ENCODE peak calls at places on chromosomes 16 and 17, in five cellular contexts. One of them, this sample, is unnamed.

GRCh38 chr17:66807182-66807581 is 27.7 kb upstream of the CACNG5 start:
- DNase-seq in dorsolateral prefrontal cortex: no peak
- DNase-seq in T-helper 1 cell: no peak
- DNase-seq in effector memory CD4-positive, alpha-beta T cell: no peak
- DNase-seq in stimulated activated CD4-positive, alpha-beta T cell treated with anti-CD3 and anti-CD28 coated beads, Interleukin-4, amount 100 ng/mL, for 48 hours: no peak
- DNase-seq in this sample: no peak

GRCh38 chr17:21280081-21280518 is 4.4 kb upstream of the MAP2K3 start:
- DNase-seq in effector memory CD4-positive, alpha-beta T cell: peak; percentile 71
- DNase-seq in dorsolateral prefrontal cortex: peak; percentile 82
- DNase-seq in T-helper 1 cell: peak; percentile 82
- DNase-seq in stimulated activated CD4-positive, alpha-beta T cell treated with anti-CD3 and anti-CD28 coated beads, Interleukin-4, amount 100 ng/mL, for 48 hours: peak; percentile 87
- DNase-seq in this sample: peak; percentile 81

GRCh38 chr17:34199932-34200534 is 55.1 kb upstream of the CCL2 start:
- DNase-seq in stimulated activated CD4-positive, alpha-beta T cell treated with anti-CD3 and anti-CD28 coated beads, Interleukin-4, amount 100 ng/mL, for 48 hours: peak; percentile 58
- DNase-seq in T-helper 1 cell: peak; percentile 52
- DNase-seq in dorsolateral prefrontal cortex: no peak
- DNase-seq in effector memory CD4-positive, alpha-beta T cell: peak; percentile 23
- DNase-seq in this sample: peak; percentile 58

GRCh38 chr16:84790291-84790690 is 29.5 kb upstream of the CRISPLD2 start:
- DNase-seq in T-helper 1 cell: no peak
- DNase-seq in effector memory CD4-positive, alpha-beta T cell: no peak
- DNase-seq in stimulated activated CD4-positive, alpha-beta T cell treated with anti-CD3 and anti-CD28 coated beads, Interleukin-4, amount 100 ng/mL, for 48 hours: no peak
- DNase-seq in dorsolateral prefrontal cortex: no peak
- DNase-seq in this sample: no peak

GRCh38 chr16:47143677-47144558 is at the start of gene NETO2:
- DNase-seq in T-helper 1 cell: peak; percentile 47
- DNase-seq in stimulated activated CD4-positive, alpha-beta T cell treated with anti-CD3 and anti-CD28 coated beads, Interleukin-4, amount 100 ng/mL, for 48 hours: peak; percentile 51
- DNase-seq in dorsolateral prefrontal cortex: no peak
- DNase-seq in effector memory CD4-positive, alpha-beta T cell: peak; percentile 53
- DNase-seq in this sample: peak; percentile 59

GRCh38 chr16:27838536-27839175 is 224.9 kb downstream of the GSG1L start:
- DNase-seq in effector memory CD4-positive, alpha-beta T cell: no peak
- DNase-seq in T-helper 1 cell: no peak
- DNase-seq in stimulated activated CD4-positive, alpha-beta T cell treated with anti-CD3 and anti-CD28 coated beads, Interleukin-4, amount 100 ng/mL, for 48 hours: no peak
- DNase-seq in dorsolateral prefrontal cortex: no peak
- DNase-seq in this sample: no peak

GRCh38 chr16:12113581-12114375 is 137.2 kb downstream of the SNX29 start:
- DNase-seq in dorsolateral prefrontal cortex: no peak
- DNase-seq in effector memory CD4-positive, alpha-beta T cell: no peak
- DNase-seq in stimulated activated CD4-positive, alpha-beta T cell treated with anti-CD3 and anti-CD28 coated beads, Interleukin-4, amount 100 ng/mL, for 48 hours: no peak
- DNase-seq in T-helper 1 cell: no peak
- DNase-seq in this sample: no peak

GRCh38 chr17:21397341-21398050 is 21.3 kb downstream of the KCNJ12 start:
- DNase-seq in stimulated activated CD4-positive, alpha-beta T cell treated with anti-CD3 and anti-CD28 coated beads, Interleukin-4, amount 100 ng/mL, for 48 hours: no peak
- DNase-seq in effector memory CD4-positive, alpha-beta T cell: no peak
- DNase-seq in T-helper 1 cell: no peak
- DNase-seq in dorsolateral prefrontal cortex: no peak
- DNase-seq in this sample: no peak

GRCh38 chr17:32114536-32114935 is 27.8 kb upstream of the RHOT1 start:
- DNase-seq in dorsolateral prefrontal cortex: no peak
- DNase-seq in stimulated activated CD4-positive, alpha-beta T cell treated with anti-CD3 and anti-CD28 coated beads, Interleukin-4, amount 100 ng/mL, for 48 hours: no peak
- DNase-seq in T-helper 1 cell: no peak
- DNase-seq in effector memory CD4-positive, alpha-beta T cell: no peak
- DNase-seq in this sample: no peak

GRCh38 chr16:88315543-88316105 is 67.1 kb upstream of the ZNF469 start:
- DNase-seq in T-helper 1 cell: no peak
- DNase-seq in stimulated activated CD4-positive, alpha-beta T cell treated with anti-CD3 and anti-CD28 coated beads, Interleukin-4, amount 100 ng/mL, for 48 hours: no peak
- DNase-seq in dorsolateral prefrontal cortex: no peak
- DNase-seq in effector memory CD4-positive, alpha-beta T cell: no peak
- DNase-seq in this sample: no peak

GRCh38 chr17:58156839-58157803 is 8.9 kb downstream of the OR4D1 start:
- DNase-seq in T-helper 1 cell: peak; percentile 33
- DNase-seq in effector memory CD4-positive, alpha-beta T cell: peak; percentile 23
- DNase-seq in stimulated activated CD4-positive, alpha-beta T cell treated with anti-CD3 and anti-CD28 coated beads, Interleukin-4, amount 100 ng/mL, for 48 hours: peak; percentile 60
- DNase-seq in dorsolateral prefrontal cortex: no peak
- DNase-seq in this sample: peak; percentile 22

GRCh38 chr17:9185142-9185541 is 163.8 kb downstream of the NTN1 start:
- DNase-seq in effector memory CD4-positive, alpha-beta T cell: no peak
- DNase-seq in stimulated activated CD4-positive, alpha-beta T cell treated with anti-CD3 and anti-CD28 coated beads, Interleukin-4, amount 100 ng/mL, for 48 hours: no peak
- DNase-seq in dorsolateral prefrontal cortex: no peak
- DNase-seq in T-helper 1 cell: no peak
- DNase-seq in this sample: no peak

GRCh38 chr16:3511286-3512180 is 10.7 kb downstream of the CLUAP1 start:
- DNase-seq in dorsolateral prefrontal cortex: no peak
- DNase-seq in stimulated activated CD4-positive, alpha-beta T cell treated with anti-CD3 and anti-CD28 coated beads, Interleukin-4, amount 100 ng/mL, for 48 hours: no peak
- DNase-seq in effector memory CD4-positive, alpha-beta T cell: no peak
- DNase-seq in T-helper 1 cell: no peak
- DNase-seq in this sample: no peak

GRCh38 chr17:79212150-79213087 is 137.8 kb downstream of the ENGASE start:
- DNase-seq in effector memory CD4-positive, alpha-beta T cell: no peak
- DNase-seq in T-helper 1 cell: no peak
- DNase-seq in dorsolateral prefrontal cortex: no peak
- DNase-seq in stimulated activated CD4-positive, alpha-beta T cell treated with anti-CD3 and anti-CD28 coated beads, Interleukin-4, amount 100 ng/mL, for 48 hours: no peak
- DNase-seq in this sample: no peak

GRCh38 chr17:48616719-48617514 is 1.8 kb upstream of the HOXB8 start:
- DNase-seq in T-helper 1 cell: no peak
- DNase-seq in dorsolateral prefrontal cortex: no peak
- DNase-seq in stimulated activated CD4-positive, alpha-beta T cell treated with anti-CD3 and anti-CD28 coated beads, Interleukin-4, amount 100 ng/mL, for 48 hours: no peak
- DNase-seq in effector memory CD4-positive, alpha-beta T cell: no peak
- DNase-seq in this sample: no peak

GRCh38 chr16:81446318-81447275 is 2.0 kb downstream of the CMIP start:
- DNase-seq in effector memory CD4-positive, alpha-beta T cell: peak; percentile 16
- DNase-seq in dorsolateral prefrontal cortex: no peak
- DNase-seq in T-helper 1 cell: no peak
- DNase-seq in stimulated activated CD4-positive, alpha-beta T cell treated with anti-CD3 and anti-CD28 coated beads, Interleukin-4, amount 100 ng/mL, for 48 hours: no peak
- DNase-seq in this sample: no peak

GRCh38 chr16:48960830-48961229 is 320.8 kb downstream of the CBLN1 start:
- DNase-seq in T-helper 1 cell: no peak
- DNase-seq in stimulated activated CD4-positive, alpha-beta T cell treated with anti-CD3 and anti-CD28 coated beads, Interleukin-4, amount 100 ng/mL, for 48 hours: no peak
- DNase-seq in dorsolateral prefrontal cortex: no peak
- DNase-seq in effector memory CD4-positive, alpha-beta T cell: no peak
- DNase-seq in this sample: no peak

GRCh38 chr17:1946021-1946932 is 78.9 kb downstream of the RTN4RL1 start:
- DNase-seq in T-helper 1 cell: no peak
- DNase-seq in effector memory CD4-positive, alpha-beta T cell: no peak
- DNase-seq in dorsolateral prefrontal cortex: no peak
- DNase-seq in stimulated activated CD4-positive, alpha-beta T cell treated with anti-CD3 and anti-CD28 coated beads, Interleukin-4, amount 100 ng/mL, for 48 hours: no peak
- DNase-seq in this sample: no peak

This sample was measured in T follicular helper cell.